ENCODE peak calls at places on chromosomes 2 and 18, in five cellular contexts. S, P, E, A and O are unnamed samples.

GRCh38 chr2:108908717-108909077 is 80.3 kb downstream of the EDAR start:
- DNase-seq in E (no peak), S (no peak), A (no peak), P (no peak), O (no peak)

GRCh38 chr2:171792922-171793580 is 101.0 kb downstream of the SLC25A12 start:
- DNase-seq in E (no peak), A (no peak), S (no peak), P (no peak), O (no peak)

GRCh38 chr18:56661414-56662101 is 10.4 kb downstream of the WDR7 start:
- DNase-seq in P (no peak), S (no peak), A (no peak), E (no peak), O (no peak)

GRCh38 chr2:197813093-197813787 is 8.8 kb downstream of the PLCL1 start:
- DNase-seq in E (no peak), A (peak), S (no peak), P (peak), O (no peak)

GRCh38 chr18:23106575-23106974 is 28.7 kb upstream of the CABLES1 start:
- DNase-seq in E (peak), A (peak), P (no peak), S (no peak), O (no peak)

GRCh38 chr2:20618468-20618885 is 32.4 kb downstream of the HS1BP3 start:
- DNase-seq in S (peak), P (no peak), A (no peak), E (no peak), O (no peak)

GRCh38 chr2:173184031-173185004 is 108.7 kb downstream of the MAP3K20 start:
- DNase-seq in S (no peak), E (peak), A (peak), P (no peak), O (peak)

GRCh38 chr2:213766465-213766891 is 482.2 kb downstream of the SPAG16 start:
- DNase-seq in A (no peak), S (no peak), P (peak), E (no peak), O (no peak)

GRCh38 chr2:113278812-113279139 is at the start of gene PAX8:
- DNase-seq in A (no peak), E (no peak), S (no peak), P (no peak), O (no peak)

GRCh38 chr2:150700731-150701130 is 213.3 kb upstream of the RND3 start:
- DNase-seq in P (no peak), A (no peak), S (no peak), E (no peak), O (no peak)

GRCh38 chr2:210577263-210578071 is 21.1 kb downstream of the CPS1 start:
- DNase-seq in P (peak), E (no peak), A (no peak), S (no peak), O (no peak)

GRCh38 chr2:224060783-224061482 is 21.8 kb upstream of the SERPINE2 start:
- DNase-seq in P (no peak), A (no peak), E (no peak), S (no peak), O (no peak)

GRCh38 chr2:162379719-162380580 is 36.0 kb downstream of the GCA start:
- DNase-seq in S (no peak), P (peak), E (no peak), A (no peak), O (no peak)

GRCh38 chr2:161068670-161069069 is 91.6 kb upstream of the TANK start:
- DNase-seq in E (no peak), P (no peak), S (no peak), A (no peak), O (no peak)

GRCh38 chr2:235229236-235229635 is 264.6 kb upstream of the AGAP1 start:
- DNase-seq in A (no peak), S (no peak), P (no peak), E (no peak), O (no peak)

GRCh38 chr2:134333646-134334189 is 79.8 kb downstream of the MGAT5 start:
- DNase-seq in A (no peak), S (no peak), E (no peak), P (no peak), O (no peak)

GRCh38 chr2:221997100-221997499 is 301.7 kb downstream of the PAX3 start:
- DNase-seq in E (no peak), A (peak), S (no peak), P (no peak), O (no peak)

GRCh38 chr18:61435064-61435652 is 101.9 kb downstream of the CDH20 start:
- DNase-seq in P (peak), A (no peak), S (no peak), E (no peak), O (no peak)

GRCh38 chr2:215685218-215685962 is 249.5 kb upstream of the FN1 start:
- DNase-seq in S (no peak), P (no peak), E (no peak), A (no peak), O (no peak)

GRCh38 chr2:30768036-30768686 is 39.1 kb downstream of the CAPN13 start:
- DNase-seq in E (no peak), S (no peak), P (peak), A (no peak), O (no peak)

GRCh38 chr18:41326311-41326710 is 628.7 kb upstream of the PIK3C3 start:
- DNase-seq in E (no peak), A (no peak), S (no peak), P (no peak), O (no peak)

GRCh38 chr2:71857632-71858031 is 290.0 kb downstream of the CYP26B1 start:
- DNase-seq in S (no peak), P (no peak), E (no peak), A (no peak), O (no peak)

GRCh38 chr2:191580581-191580980 is 97.4 kb upstream of the NABP1 start:
- DNase-seq in P (no peak), S (no peak), E (no peak), A (no peak), O (no peak)

GRCh38 chr2:85551698-85552678 is 9.3 kb downstream of the GGCX start:
- DNase-seq in S (peak), P (peak), E (peak), A (no peak), O (peak)

GRCh38 chr2:143623270-143623669 is 494.1 kb downstream of the ARHGAP15 start:
- DNase-seq in A (no peak), E (no peak), S (no peak), P (no peak), O (no peak)

GRCh38 chr18:10508546-10508945 is 17.3 kb upstream of the NAPG start:
- DNase-seq in S (no peak), E (no peak), A (no peak), P (no peak), O (no peak)

GRCh38 chr2:145957929-145958328 is 1438.0 kb upstream of the ZEB2 start:
- DNase-seq in S (no peak), E (no peak), A (no peak), P (no peak), O (no peak)

GRCh38 chr2:45892757-45893156 is 241.3 kb downstream of the PRKCE start:
- DNase-seq in S (no peak), E (no peak), P (no peak), A (no peak), O (no peak)

GRCh38 chr18:12307871-12308385 is at the start of gene TUBB6:
- DNase-seq in P (no peak), S (no peak), E (peak), A (no peak), O (peak)

GRCh38 chr18:39863916-39864315 is 2091.1 kb upstream of the PIK3C3 start:
- DNase-seq in A (no peak), P (no peak), E (no peak), S (no peak), O (no peak)

GRCh38 chr2:119216994-119217393 is 6.6 kb upstream of the STEAP3 start:
- DNase-seq in A (no peak), P (no peak), E (no peak), S (no peak), O (no peak)

GRCh38 chr2:119219873-119220272 is 3.8 kb upstream of the STEAP3 start:
- DNase-seq in S (no peak), E (no peak), P (no peak), A (no peak), O (no peak)

GRCh38 chr2:119221609-119222008 is 2.0 kb upstream of the STEAP3 start:
- DNase-seq in S (no peak), A (no peak), E (no peak), P (no peak), O (no peak)

GRCh38 chr2:119220720-119221301 is 2.8 kb upstream of the STEAP3 start:
- DNase-seq in P (no peak), S (no peak), E (no peak), A (no peak), O (no peak)

GRCh38 chr2:119218478-119219064 is 5.1 kb upstream of the STEAP3 start:
- DNase-seq in P (peak), S (no peak), A (no peak), E (no peak), O (no peak)
- TF ChIP-seq CTCF in P (peak), S (peak), A (peak), E (no peak), O (no peak)

GRCh38 chr2:216713691-216714411 is 18.5 kb upstream of the IGFBP5 start:
- DNase-seq in E (no peak), P (no peak), S (no peak), A (peak), O (no peak)
- H3K27ac ChIP-seq in E (no peak), P (no peak), S (peak), A (peak), O (peak)

GRCh38 chr2:201127570-201127969 is 11.6 kb downstream of the CFLAR start:
- DNase-seq in A (no peak), P (peak), S (no peak), E (no peak), O (no peak)
- H3K4me3 ChIP-seq in A (no peak), P (peak), S (peak), E (no peak), O (peak)

DNA sequence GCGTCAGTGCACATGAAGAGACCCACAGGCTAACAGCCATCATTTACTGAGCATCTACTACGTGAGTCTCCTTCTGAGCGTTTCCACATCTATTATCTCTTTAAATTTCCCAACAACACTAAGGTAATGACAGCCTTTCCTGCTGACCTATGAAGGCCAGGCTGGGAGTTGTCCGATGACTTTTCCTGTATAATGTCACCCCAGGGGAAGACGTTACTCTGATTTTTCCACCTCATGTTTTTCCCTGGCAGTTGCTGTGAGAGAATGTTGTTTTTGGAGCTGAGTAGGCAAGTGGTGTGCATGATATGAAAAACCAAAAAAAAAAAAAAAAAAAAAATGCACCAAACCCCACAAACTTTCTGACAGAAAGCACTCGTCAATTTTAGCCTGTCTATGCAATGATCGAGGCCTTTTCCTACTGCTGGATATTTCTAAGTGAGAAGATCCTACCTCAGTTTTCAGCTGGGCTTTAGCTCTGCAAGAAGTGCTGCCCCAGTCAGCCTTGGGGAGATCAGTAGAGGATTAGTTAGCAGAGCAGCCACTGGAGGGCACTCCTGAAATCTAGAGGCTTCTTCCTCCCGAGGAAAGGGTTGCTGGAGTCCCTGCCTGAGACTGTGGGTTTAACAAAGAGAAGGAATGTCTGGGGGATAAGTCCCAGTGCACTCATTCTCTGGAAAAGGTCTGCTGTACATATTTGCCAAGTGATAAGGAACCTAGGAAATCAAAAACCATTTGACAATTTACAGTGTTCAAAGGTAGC is 207.5 kb downstream of the SLC8A1 start:
- DNase-seq in E (peak), S (no peak), A (no peak), P (peak), O (no peak)
- TF ChIP-seq CTCF in E (no peak), S (no peak), A (peak), P (peak), O (peak)

GRCh38 chr18:53946561-53946960 is 277.9 kb downstream of the MBD2 start:
- DNase-seq in P (no peak), A (no peak), E (no peak), S (no peak), O (no peak)

GRCh38 chr18:53943463-53943862 is 281.0 kb downstream of the MBD2 start:
- DNase-seq in E (no peak), S (no peak), P (no peak), A (no peak), O (no peak)

GRCh38 chr18:53950545-53950944 is 273.9 kb downstream of the MBD2 start:
- DNase-seq in E (no peak), P (no peak), S (no peak), A (no peak), O (no peak)

GRCh38 chr18:53944721-53945120 is 279.7 kb downstream of the MBD2 start:
- DNase-seq in E (no peak), S (no peak), P (no peak), A (no peak), O (no peak)

GRCh38 chr18:53947092-53947640 is 277.3 kb downstream of the MBD2 start:
- DNase-seq in E (no peak), S (no peak), P (no peak), A (no peak), O (no peak)
- H3K27ac ChIP-seq in E (no peak), S (no peak), P (no peak), A (no peak), O (no peak)